ENCODE peak calls at places on chromosome 15, in ten cellular contexts. D is testis, H is coronary artery, N is HFF-Myc, R is left ventricle myocardium inferior, P is RWPE2, Q is brain microvascular endothelial cell, F is hepatocyte, M is mammary epithelial cell, T is right atrium auricular region. O is an unnamed sample.

GRCh38 chr15:31977812-31978662 is 52.3 kb upstream of the CHRNA7 start:
- DNase-seq in N (no peak), Q (peak), P (no peak), H (no peak), D (peak), T (no peak), R (peak), F (peak), M (no peak), O (no peak)

GRCh38 chr15:80418892-80419537 is 14.8 kb downstream of the ARNT2 start:
- DNase-seq in T (no peak), Q (peak), R (no peak), F (peak), P (no peak), H (no peak), N (peak), M (peak), D (peak), O (no peak)

GRCh38 chr15:29050870-29051269 is 165.1 kb downstream of the APBA2 start:
- DNase-seq in D (no peak), T (no peak), H (peak), R (no peak), Q (peak), N (peak), P (peak), M (no peak), F (no peak), O (no peak)

GRCh38 chr15:31545257-31545656 is 218.6 kb downstream of the KLF13 start:
- DNase-seq in H (no peak), N (no peak), D (no peak), Q (no peak), F (no peak), M (no peak), P (no peak), T (no peak), R (no peak), O (no peak)

GRCh38 chr15:31488437-31489204 is 162.0 kb downstream of the KLF13 start:
- DNase-seq in D (peak), T (peak), Q (peak), M (peak), P (peak), F (peak), H (peak), R (no peak), N (peak), O (peak)

GRCh38 chr15:99857836-99858235 is 124.6 kb upstream of the LYSMD4 start:
- DNase-seq in N (no peak), P (no peak), R (no peak), F (no peak), M (no peak), Q (no peak), T (no peak), H (no peak), D (no peak), O (no peak)

GRCh38 chr15:43749690-43750345 is 3.6 kb downstream of the PDIA3 start:
- DNase-seq in D (no peak), Q (no peak), F (no peak), N (no peak), R (no peak), H (no peak), P (no peak), T (no peak), M (no peak), O (no peak)

GRCh38 chr15:59879506-59879905 is 124.6 kb upstream of the FOXB1 start:
- DNase-seq in Q (peak), N (no peak), P (no peak), R (no peak), H (no peak), T (no peak), M (peak), F (no peak), D (no peak), O (peak)

GRCh38 chr15:45631831-45632230 is 3.0 kb upstream of the SQOR start:
- DNase-seq in Q (no peak), T (no peak), M (peak), P (no peak), N (no peak), H (no peak), R (no peak), D (no peak), F (no peak), O (no peak)

GRCh38 chr15:79977431-79977940 is 6.5 kb upstream of the BCL2A1 start:
- DNase-seq in P (no peak), D (no peak), H (no peak), Q (no peak), F (no peak), R (no peak), M (no peak), T (peak), N (no peak), O (no peak)

GRCh38 chr15:67188551-67189218 is 65.8 kb downstream of the AAGAB start:
- DNase-seq in Q (peak), R (no peak), T (peak), F (peak), M (no peak), N (peak), P (no peak), D (peak), H (peak), O (no peak)

GRCh38 chr15:101194246-101195138 is 57.4 kb downstream of the CHSY1 start:
- DNase-seq in P (no peak), D (no peak), N (no peak), T (no peak), F (no peak), R (no peak), H (no peak), Q (no peak), M (no peak), O (no peak)

GRCh38 chr15:57146394-57147140 is 228.1 kb downstream of the TCF12 start:
- DNase-seq in Q (peak), M (peak), T (no peak), R (no peak), P (no peak), N (no peak), D (no peak), F (peak), H (no peak), O (no peak)

GRCh38 chr15:61736792-61737191 is 323.5 kb downstream of the VPS13C start:
- DNase-seq in Q (no peak), D (no peak), T (no peak), M (no peak), P (no peak), R (no peak), N (no peak), F (no peak), H (no peak), O (no peak)

GRCh38 chr15:68646751-68647150 is 68.0 kb downstream of the CORO2B start:
- DNase-seq in R (no peak), P (peak), F (no peak), H (peak), T (no peak), D (no peak), M (no peak), N (no peak), Q (no peak), O (no peak)

GRCh38 chr15:78533331-78533730 is 6.9 kb upstream of the PSMA4 start:
- DNase-seq in Q (no peak), D (no peak), N (no peak), H (no peak), T (no peak), F (no peak), R (no peak), M (no peak), P (no peak), O (no peak)

GRCh38 chr15:87873501-87873900 is 383.0 kb downstream of the NTRK3 start:
- DNase-seq in M (no peak), T (no peak), D (no peak), P (no peak), H (no peak), N (no peak), F (no peak), Q (no peak), R (no peak), O (no peak)

GRCh38 chr15:45091161-45091560 is 22.8 kb downstream of the DUOX2 start:
- DNase-seq in T (no peak), M (no peak), R (no peak), D (no peak), F (peak), H (no peak), P (no peak), N (no peak), Q (peak), O (no peak)

GRCh38 chr15:95362306-95362705 is 968.2 kb upstream of the NR2F2 start:
- DNase-seq in Q (no peak), N (no peak), M (no peak), H (no peak), P (no peak), F (no peak), D (no peak), T (no peak), R (no peak), O (no peak)

GRCh38 chr15:34754674-34755418 is at the start of gene GJD2:
- DNase-seq in F (peak), Q (no peak), H (no peak), P (no peak), R (no peak), D (no peak), M (no peak), T (no peak), N (no peak), O (no peak)

GRCh38 chr15:64776402-64776786 is 1.0 kb upstream of the RBPMS2 start:
- DNase-seq in R (no peak), Q (no peak), F (no peak), H (no peak), N (no peak), T (no peak), D (no peak), M (no peak), P (no peak), O (no peak)

GRCh38 chr15:99143655-99144610 is 39.1 kb downstream of the SYNM start:
- DNase-seq in D (no peak), T (peak), R (peak), M (peak), N (no peak), P (no peak), H (peak), F (peak), Q (no peak), O (peak)

GRCh38 chr15:40511472-40512133 is 40.8 kb downstream of the CHST14 start:
- DNase-seq in H (no peak), M (peak), F (peak), P (no peak), R (peak), Q (no peak), T (no peak), D (peak), N (no peak), O (no peak)

GRCh38 chr15:53462631-53463030 is 296.8 kb downstream of the WDR72 start:
- DNase-seq in P (no peak), R (no peak), Q (no peak), H (no peak), T (no peak), N (no peak), F (no peak), M (no peak), D (no peak), O (no peak)

GRCh38 chr15:46365612-46366011 is 730.8 kb downstream of the SQOR start:
- DNase-seq in P (no peak), Q (no peak), N (peak), H (no peak), D (no peak), R (peak), M (no peak), F (no peak), T (no peak), O (no peak)

GRCh38 chr15:74585857-74586256 is 29.8 kb upstream of the CLK3 start:
- DNase-seq in M (no peak), T (no peak), Q (no peak), P (no peak), F (no peak), N (no peak), R (no peak), H (no peak), D (no peak), O (no peak)
- H3K4me3 ChIP-seq in M (no peak), T (no peak), Q (no peak), P (no peak), F (no peak), N (no peak), R (no peak), H (no peak), D (no peak), O (no peak)

DNA sequence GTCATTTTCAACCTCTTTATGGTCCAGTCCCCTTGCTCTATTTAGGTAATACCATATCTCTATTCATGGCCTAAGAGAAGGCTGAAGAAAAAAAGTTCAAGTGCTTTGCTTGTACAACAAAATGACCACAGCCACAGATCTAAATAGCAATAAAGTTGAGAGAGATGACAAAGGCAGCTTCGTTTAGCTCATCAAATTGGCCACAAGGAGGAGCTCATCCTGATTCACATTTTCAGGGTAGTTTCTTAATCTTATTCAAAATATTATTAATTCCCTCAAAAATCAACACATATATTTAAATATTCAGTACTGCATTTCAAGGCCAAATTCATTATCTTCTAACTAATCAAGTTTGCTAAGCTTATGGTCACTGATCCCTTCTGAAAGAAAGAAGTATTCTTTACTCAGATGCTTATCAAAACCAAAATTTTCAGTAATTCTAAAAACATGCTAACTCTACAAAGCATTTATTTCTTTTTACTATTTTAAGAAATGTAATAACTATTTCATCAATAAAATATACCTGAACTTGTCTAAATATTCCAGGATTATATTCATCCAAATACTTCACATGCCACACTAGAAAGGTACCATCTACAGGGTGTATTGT is 85.5 kb downstream of the DMXL2 start:
- DNase-seq in P (no peak), Q (peak), R (no peak), N (no peak), T (no peak), M (no peak), D (no peak), H (no peak), F (peak), O (peak)
- TF ChIP-seq CTCF in P (peak), Q (peak), R (peak), N (peak), T (no peak), M (peak), D (peak), H (peak), F (peak), O (peak)

GRCh38 chr15:39022532-39023305 is 458.1 kb upstream of the RASGRP1 start:
- DNase-seq in R (no peak), N (no peak), M (no peak), D (no peak), H (no peak), P (no peak), Q (no peak), T (no peak), F (no peak), O (no peak)
- H3K4me3 ChIP-seq in R (no peak), N (no peak), M (no peak), D (no peak), H (no peak), P (no peak), Q (no peak), T (no peak), F (no peak), O (no peak)

GRCh38 chr15:65870889-65871533 is 1.7 kb downstream of the RAB11A start:
- DNase-seq in T (no peak), N (no peak), H (no peak), Q (peak), F (peak), P (no peak), D (no peak), R (no peak), M (peak), O (no peak)
- TF ChIP-seq CTCF in T (no peak), N (no peak), H (no peak), Q (no peak), F (no peak), P (no peak), D (no peak), R (no peak), M (no peak), O (no peak)